ENCODE peak calls at places on chromosomes 6 and 20, in six cellular contexts. One of them, this sample, is unnamed.

GRCh38 chr6:127554435-127555006 is 22.5 kb upstream of the C6orf58 start:
- DNase-seq in cardiac muscle cell: peak
- DNase-seq in dorsolateral prefrontal cortex: no peak
- DNase-seq in progenitor cell of endocrine pancreas: no peak
- DNase-seq in PC-3: peak
- DNase-seq in HFFc6: peak
- DNase-seq in this sample: no peak

GRCh38 chr20:34542439-34542838 is 16.1 kb upstream of the MAP1LC3A start:
- DNase-seq in cardiac muscle cell: no peak
- DNase-seq in dorsolateral prefrontal cortex: no peak
- DNase-seq in progenitor cell of endocrine pancreas: no peak
- DNase-seq in PC-3: no peak
- DNase-seq in HFFc6: no peak
- DNase-seq in this sample: no peak

GRCh38 chr20:3071610-3072529 is at the start of gene OXT:
- DNase-seq in cardiac muscle cell: no peak
- DNase-seq in dorsolateral prefrontal cortex: no peak
- DNase-seq in progenitor cell of endocrine pancreas: no peak
- DNase-seq in PC-3: no peak
- DNase-seq in HFFc6: no peak
- DNase-seq in this sample: peak

GRCh38 chr20:87372-87771 is at the start of gene DEFB125:
- DNase-seq in cardiac muscle cell: no peak
- DNase-seq in dorsolateral prefrontal cortex: no peak
- DNase-seq in progenitor cell of endocrine pancreas: no peak
- DNase-seq in PC-3: no peak
- DNase-seq in HFFc6: no peak
- DNase-seq in this sample: no peak

GRCh38 chr6:37757381-37757780 is 59.7 kb upstream of the MDGA1 start:
- DNase-seq in cardiac muscle cell: no peak
- DNase-seq in dorsolateral prefrontal cortex: no peak
- DNase-seq in progenitor cell of endocrine pancreas: no peak
- DNase-seq in PC-3: no peak
- DNase-seq in HFFc6: no peak
- DNase-seq in this sample: no peak

GRCh38 chr6:37160922-37161778 is 8.8 kb upstream of the PIM1 start:
- DNase-seq in cardiac muscle cell: no peak
- DNase-seq in dorsolateral prefrontal cortex: no peak
- DNase-seq in progenitor cell of endocrine pancreas: no peak
- DNase-seq in PC-3: peak
- DNase-seq in HFFc6: peak
- DNase-seq in this sample: no peak

GRCh38 chr6:84466521-84466920 is 239.1 kb upstream of the CEP162 start:
- DNase-seq in cardiac muscle cell: no peak
- DNase-seq in dorsolateral prefrontal cortex: no peak
- DNase-seq in progenitor cell of endocrine pancreas: no peak
- DNase-seq in PC-3: peak
- DNase-seq in HFFc6: peak
- DNase-seq in this sample: no peak

GRCh38 chr6:67009818-67010217 is 1302.8 kb upstream of the EYS start:
- DNase-seq in cardiac muscle cell: no peak
- DNase-seq in dorsolateral prefrontal cortex: no peak
- DNase-seq in progenitor cell of endocrine pancreas: no peak
- DNase-seq in PC-3: peak
- DNase-seq in HFFc6: no peak
- DNase-seq in this sample: no peak

GRCh38 chr20:52103911-52104545 is 87.6 kb downstream of the ZFP64 start:
- DNase-seq in cardiac muscle cell: no peak
- DNase-seq in dorsolateral prefrontal cortex: no peak
- DNase-seq in progenitor cell of endocrine pancreas: no peak
- DNase-seq in PC-3: no peak
- DNase-seq in HFFc6: no peak
- DNase-seq in this sample: peak

GRCh38 chr6:143457563-143458359 is 7.2 kb downstream of the PEX3 start:
- DNase-seq in cardiac muscle cell: peak
- DNase-seq in dorsolateral prefrontal cortex: no peak
- DNase-seq in progenitor cell of endocrine pancreas: no peak
- DNase-seq in PC-3: peak
- DNase-seq in HFFc6: no peak
- DNase-seq in this sample: no peak

GRCh38 chr20:10040070-10040970 is 5.5 kb downstream of the ANKEF1 start:
- DNase-seq in cardiac muscle cell: no peak
- DNase-seq in dorsolateral prefrontal cortex: no peak
- DNase-seq in progenitor cell of endocrine pancreas: no peak
- DNase-seq in PC-3: peak
- DNase-seq in HFFc6: peak
- DNase-seq in this sample: no peak

GRCh38 chr6:139235666-139236065 is 56.1 kb downstream of the TXLNB start:
- DNase-seq in cardiac muscle cell: no peak
- DNase-seq in dorsolateral prefrontal cortex: no peak
- DNase-seq in progenitor cell of endocrine pancreas: no peak
- DNase-seq in PC-3: no peak
- DNase-seq in HFFc6: no peak
- DNase-seq in this sample: no peak

GRCh38 chr6:114159727-114160126 is 183.1 kb downstream of the HS3ST5 start:
- DNase-seq in cardiac muscle cell: no peak
- DNase-seq in dorsolateral prefrontal cortex: no peak
- DNase-seq in progenitor cell of endocrine pancreas: no peak
- DNase-seq in PC-3: no peak
- DNase-seq in HFFc6: no peak
- DNase-seq in this sample: no peak

GRCh38 chr6:70724524-70724923 is 56.8 kb downstream of the SMAP1 start:
- DNase-seq in cardiac muscle cell: no peak
- DNase-seq in dorsolateral prefrontal cortex: no peak
- DNase-seq in progenitor cell of endocrine pancreas: no peak
- DNase-seq in PC-3: no peak
- DNase-seq in HFFc6: no peak
- DNase-seq in this sample: no peak

GRCh38 chr6:111482236-111482958 is 621 bp downstream of the REV3L start:
- DNase-seq in cardiac muscle cell: peak
- DNase-seq in dorsolateral prefrontal cortex: peak
- DNase-seq in progenitor cell of endocrine pancreas: peak
- DNase-seq in PC-3: no peak
- DNase-seq in HFFc6: peak
- DNase-seq in this sample: peak

GRCh38 chr20:22941550-22941949 is 93.6 kb upstream of the SSTR4 start:
- DNase-seq in cardiac muscle cell: peak
- DNase-seq in dorsolateral prefrontal cortex: no peak
- DNase-seq in progenitor cell of endocrine pancreas: no peak
- DNase-seq in PC-3: no peak
- DNase-seq in HFFc6: no peak
- DNase-seq in this sample: no peak

GRCh38 chr6:45812937-45813336 is 202.7 kb downstream of the CLIC5 start:
- DNase-seq in cardiac muscle cell: peak
- DNase-seq in dorsolateral prefrontal cortex: peak
- DNase-seq in progenitor cell of endocrine pancreas: no peak
- DNase-seq in PC-3: no peak
- DNase-seq in HFFc6: no peak
- DNase-seq in this sample: no peak

GRCh38 chr20:36197271-36197670 is 39.0 kb upstream of the AAR2 start:
- DNase-seq in cardiac muscle cell: no peak
- DNase-seq in dorsolateral prefrontal cortex: no peak
- DNase-seq in progenitor cell of endocrine pancreas: no peak
- DNase-seq in PC-3: peak
- DNase-seq in HFFc6: no peak
- DNase-seq in this sample: no peak

GRCh38 chr6:9039258-9039657 is 603.9 kb upstream of the SLC35B3 start:
- DNase-seq in cardiac muscle cell: no peak
- DNase-seq in dorsolateral prefrontal cortex: no peak
- DNase-seq in progenitor cell of endocrine pancreas: no peak
- DNase-seq in PC-3: peak
- DNase-seq in HFFc6: no peak
- DNase-seq in this sample: no peak

DNA sequence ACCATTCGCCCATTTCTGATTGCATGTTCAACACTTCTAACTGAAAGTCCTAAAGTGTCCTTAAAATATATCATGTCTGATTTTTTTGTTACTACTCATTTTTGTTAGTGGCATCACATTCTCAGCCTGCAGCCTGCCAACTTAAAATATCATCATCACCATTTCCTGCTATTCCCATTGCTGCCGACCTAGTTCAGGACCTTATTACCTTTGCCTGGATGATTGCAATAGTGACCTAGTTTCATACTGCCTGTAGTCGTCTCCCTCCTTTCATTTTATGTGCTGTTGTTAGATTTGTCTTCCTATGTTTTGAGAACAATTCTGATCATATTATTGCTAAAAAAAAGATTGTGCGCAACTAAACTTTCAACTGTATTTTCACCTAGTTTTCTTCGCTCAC is 6.2 kb downstream of the RWDD1 start:
- DNase-seq in cardiac muscle cell: no peak
- DNase-seq in dorsolateral prefrontal cortex: no peak
- DNase-seq in progenitor cell of endocrine pancreas: no peak
- DNase-seq in PC-3: no peak
- DNase-seq in HFFc6: no peak
- DNase-seq in this sample: no peak
- TF ChIP-seq CTCF in cardiac muscle cell: no peak
- TF ChIP-seq CTCF in dorsolateral prefrontal cortex: no peak
- TF ChIP-seq CTCF in progenitor cell of endocrine pancreas: no peak
- TF ChIP-seq CTCF in PC-3: no peak
- TF ChIP-seq CTCF in HFFc6: no peak
- TF ChIP-seq CTCF in this sample: no peak

DNA sequence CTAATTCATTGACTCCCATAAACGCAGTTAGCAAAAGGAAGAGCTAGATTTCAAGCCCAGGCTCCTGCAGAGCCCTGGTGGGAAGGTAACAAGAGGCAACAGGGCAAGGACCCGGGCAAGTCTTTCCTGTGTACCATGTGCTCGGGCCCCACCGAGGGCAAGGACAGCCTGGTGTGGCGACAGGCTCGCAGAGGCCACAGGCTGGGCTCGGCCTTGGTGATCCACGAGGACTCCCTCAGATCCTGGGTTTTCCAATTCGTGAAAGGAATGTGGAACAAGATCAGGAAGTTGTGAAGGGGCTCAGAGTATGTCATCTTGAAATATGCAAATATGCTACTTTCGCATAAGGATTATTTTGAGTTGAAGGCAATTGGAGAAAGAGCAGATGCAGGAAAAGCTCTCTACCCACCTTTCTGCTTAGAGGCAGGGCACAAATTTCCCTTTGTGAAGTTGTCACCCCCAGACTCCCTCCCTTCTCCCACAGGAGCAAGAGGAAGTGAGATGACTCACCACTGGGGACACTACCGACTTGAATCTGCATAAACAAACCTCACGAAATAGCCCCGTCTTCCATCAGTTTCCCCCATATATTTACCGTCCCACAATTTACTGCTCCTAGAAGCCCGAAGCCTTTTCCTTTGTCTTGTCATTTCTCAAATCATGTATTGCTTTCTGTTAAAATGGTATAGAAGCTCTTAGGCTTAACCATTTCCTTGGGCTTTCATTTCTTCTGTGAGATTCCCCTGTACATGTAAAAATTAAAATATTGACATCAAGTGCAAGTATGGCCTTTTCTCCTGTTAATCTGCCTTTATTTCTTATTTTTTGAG is 79.0 kb downstream of the PSMG4 start:
- DNase-seq in cardiac muscle cell: no peak
- DNase-seq in dorsolateral prefrontal cortex: no peak
- DNase-seq in progenitor cell of endocrine pancreas: no peak
- DNase-seq in PC-3: peak
- DNase-seq in HFFc6: no peak
- DNase-seq in this sample: no peak
- TF ChIP-seq CTCF in cardiac muscle cell: no peak
- TF ChIP-seq CTCF in dorsolateral prefrontal cortex: no peak
- TF ChIP-seq CTCF in progenitor cell of endocrine pancreas: no peak
- TF ChIP-seq CTCF in PC-3: peak
- TF ChIP-seq CTCF in HFFc6: no peak
- TF ChIP-seq CTCF in this sample: no peak

DNA sequence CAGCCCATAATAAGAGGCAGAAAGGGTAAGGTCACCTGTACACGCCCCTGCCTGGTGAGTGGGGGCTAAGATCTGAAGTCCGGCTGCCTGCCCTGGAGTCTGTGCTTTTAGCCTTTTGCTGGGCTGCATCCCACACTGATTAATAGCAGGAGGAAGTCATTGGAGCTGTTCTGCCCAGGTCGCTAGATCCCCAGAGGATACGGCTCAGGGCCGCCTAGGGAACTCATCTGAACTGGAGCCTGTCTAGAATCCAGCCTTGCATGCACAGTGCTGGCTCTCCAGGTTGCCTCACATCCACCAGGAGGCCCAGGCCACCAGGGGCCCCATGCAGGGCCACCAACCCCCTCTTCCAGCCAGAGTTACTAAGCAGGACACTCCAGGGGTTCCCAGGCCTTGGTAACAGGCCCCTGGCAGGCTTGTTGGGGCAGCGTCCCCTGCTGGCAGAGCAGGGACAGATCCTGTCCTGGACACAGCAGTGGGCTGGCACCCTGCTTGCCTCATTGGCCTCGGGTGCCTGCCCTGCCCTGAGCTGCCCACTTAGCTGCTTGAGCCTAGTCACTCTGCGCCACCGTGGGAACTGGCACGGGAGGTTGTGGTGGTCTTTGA is 35.3 kb downstream of the EFCAB8 start:
- DNase-seq in cardiac muscle cell: peak
- DNase-seq in dorsolateral prefrontal cortex: no peak
- DNase-seq in progenitor cell of endocrine pancreas: no peak
- DNase-seq in PC-3: peak
- DNase-seq in HFFc6: peak
- DNase-seq in this sample: peak
- TF ChIP-seq CTCF in cardiac muscle cell: peak
- TF ChIP-seq CTCF in dorsolateral prefrontal cortex: no peak
- TF ChIP-seq CTCF in progenitor cell of endocrine pancreas: peak
- TF ChIP-seq CTCF in PC-3: peak
- TF ChIP-seq CTCF in HFFc6: peak
- TF ChIP-seq CTCF in this sample: peak

GRCh38 chr20:43682446-43682845 is 15.5 kb downstream of the MYBL2 start:
- DNase-seq in cardiac muscle cell: no peak
- DNase-seq in dorsolateral prefrontal cortex: no peak
- DNase-seq in progenitor cell of endocrine pancreas: no peak
- DNase-seq in PC-3: no peak
- DNase-seq in HFFc6: no peak
- DNase-seq in this sample: no peak

GRCh38 chr20:43676368-43676767 is 9.5 kb downstream of the MYBL2 start:
- DNase-seq in cardiac muscle cell: no peak
- DNase-seq in dorsolateral prefrontal cortex: no peak
- DNase-seq in progenitor cell of endocrine pancreas: no peak
- DNase-seq in PC-3: no peak
- DNase-seq in HFFc6: no peak
- DNase-seq in this sample: no peak

GRCh38 chr20:43680976-43681375 is 14.1 kb downstream of the MYBL2 start:
- DNase-seq in cardiac muscle cell: no peak
- DNase-seq in dorsolateral prefrontal cortex: no peak
- DNase-seq in progenitor cell of endocrine pancreas: no peak
- DNase-seq in PC-3: no peak
- DNase-seq in HFFc6: no peak
- DNase-seq in this sample: no peak

GRCh38 chr20:43681991-43682410 is 15.1 kb downstream of the MYBL2 start:
- DNase-seq in cardiac muscle cell: no peak
- DNase-seq in dorsolateral prefrontal cortex: no peak
- DNase-seq in progenitor cell of endocrine pancreas: no peak
- DNase-seq in PC-3: no peak
- DNase-seq in HFFc6: no peak
- DNase-seq in this sample: no peak

DNA sequence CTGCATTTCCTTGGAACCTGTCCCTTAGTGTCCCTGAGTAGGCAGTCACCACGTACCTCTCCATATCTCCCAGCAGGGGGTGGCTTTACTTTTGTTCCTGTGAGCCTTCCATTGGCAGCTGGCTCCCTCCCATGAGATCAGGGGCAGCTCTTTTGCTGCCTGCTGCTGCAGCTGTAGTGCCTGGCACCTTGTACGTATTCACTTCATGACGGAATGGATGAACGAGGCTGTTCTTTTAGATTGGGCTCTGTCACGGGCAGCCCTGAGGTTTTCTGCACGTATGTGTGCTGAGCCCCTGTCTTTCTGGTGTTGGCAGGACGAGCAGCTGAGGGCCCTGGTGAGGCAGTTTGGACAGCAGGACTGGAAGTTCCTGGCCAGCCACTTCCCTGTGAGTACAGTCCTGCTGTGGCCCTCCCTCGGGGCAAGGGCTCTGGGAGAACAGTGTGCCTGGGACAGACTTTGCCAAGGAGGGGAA is 14.6 kb downstream of the MYBL2 start:
- DNase-seq in cardiac muscle cell: peak
- DNase-seq in dorsolateral prefrontal cortex: no peak
- DNase-seq in progenitor cell of endocrine pancreas: no peak
- DNase-seq in PC-3: no peak
- DNase-seq in HFFc6: no peak
- DNase-seq in this sample: no peak
- TF ChIP-seq CTCF in cardiac muscle cell: no peak
- TF ChIP-seq CTCF in dorsolateral prefrontal cortex: no peak
- TF ChIP-seq CTCF in progenitor cell of endocrine pancreas: peak
- TF ChIP-seq CTCF in PC-3: peak
- TF ChIP-seq CTCF in HFFc6: peak
- TF ChIP-seq CTCF in this sample: no peak